ENCODE peak calls at places on chromosomes 7 and 10, in eight cellular contexts. S is endodermal cell, J is hepatocyte, F is left ventricle myocardium inferior, Y is brain microvascular endothelial cell, V is Peyer's patch, K is tibial nerve, E is IMR-90. L is an unnamed sample. For H3K27me3, the result is how much of the 10 kb centered on the place peaks cover.

GRCh38 chr10:118970770-118971169 is 58.7 kb upstream of the NANOS1 start:
- DNase-seq in V (no peak), J (no peak), E (no peak), S (peak), F (no peak), Y (no peak), K (no peak), L (no peak)

GRCh38 chr7:25060487-25061055 is 64.5 kb downstream of the CYCS start:
- DNase-seq in Y (no peak), S (no peak), E (no peak), F (no peak), J (no peak), V (no peak), K (no peak), L (no peak)

GRCh38 chr7:151503902-151504714 is 15.6 kb downstream of the RHEB start:
- DNase-seq in F (no peak), V (no peak), J (peak), S (no peak), K (no peak), Y (peak), E (peak), L (no peak)

GRCh38 chr10:118793545-118793944 is 38.8 kb upstream of the CACUL1 start:
- DNase-seq in J (no peak), Y (no peak), E (no peak), F (no peak), K (no peak), V (no peak), S (no peak), L (no peak)

GRCh38 chr7:5635461-5636445 is 145.7 kb downstream of the RNF216 start:
- DNase-seq in Y (no peak), E (no peak), S (no peak), F (no peak), K (no peak), J (no peak), V (no peak), L (no peak)

GRCh38 chr7:95915731-95916130 is 143.4 kb downstream of the DYNC1I1 start:
- DNase-seq in V (no peak), K (no peak), J (no peak), F (no peak), Y (no peak), S (no peak), E (no peak), L (no peak)

GRCh38 chr7:41758321-41758720 is 55.4 kb upstream of the INHBA start:
- DNase-seq in S (no peak), E (no peak), V (no peak), K (no peak), F (no peak), J (no peak), Y (no peak), L (no peak)

GRCh38 chr10:86779267-86780017 is 23.0 kb downstream of the BMPR1A start:
- DNase-seq in J (no peak), Y (no peak), V (no peak), E (peak), K (no peak), F (no peak), S (no peak), L (no peak)

GRCh38 chr10:47164126-47164799 is 135.7 kb upstream of the GDF10 start:
- DNase-seq in S (no peak), F (no peak), E (peak), K (no peak), Y (peak), J (no peak), V (no peak), L (no peak)

GRCh38 chr7:70657532-70657931 is 474.4 kb upstream of the GALNT17 start:
- DNase-seq in Y (no peak), F (no peak), K (no peak), S (no peak), E (no peak), V (no peak), J (no peak), L (no peak)

GRCh38 chr7:50660040-50660829 is 95.0 kb upstream of the DDC start:
- DNase-seq in Y (no peak), J (no peak), F (no peak), V (peak), S (peak), K (no peak), E (no peak), L (no peak)

GRCh38 chr10:80407836-80408197 is 534 bp upstream of the PRXL2A start:
- DNase-seq in V (no peak), F (no peak), S (peak), Y (no peak), E (no peak), K (no peak), J (peak), L (no peak)

GRCh38 chr7:46930336-46930735 is 651.6 kb downstream of the TNS3 start:
- DNase-seq in V (no peak), E (peak), F (no peak), K (no peak), S (no peak), J (peak), Y (peak), L (no peak)

GRCh38 chr10:81876253-81876731 is 1.3 kb downstream of the NRG3 start:
- DNase-seq in F (no peak), V (no peak), Y (no peak), J (peak), S (peak), E (no peak), K (no peak), L (no peak)

GRCh38 chr7:108292541-108292940 is 162.4 kb upstream of the LAMB4 start:
- DNase-seq in S (no peak), J (no peak), Y (no peak), K (no peak), E (no peak), F (no peak), V (no peak), L (no peak)

GRCh38 chr7:103296901-103297836 is at the start of gene PMPCB:
- DNase-seq in V (peak), K (peak), S (peak), Y (peak), J (peak), E (peak), F (peak), L (peak)

GRCh38 chr7:152336754-152337368 is 98.9 kb downstream of the KMT2C start:
- DNase-seq in F (no peak), V (peak), S (peak), K (no peak), Y (peak), E (peak), J (peak), L (no peak)

GRCh38 chr7:102302025-102302424 is 15.4 kb downstream of the SH2B2 start:
- DNase-seq in F (no peak), V (no peak), Y (no peak), S (no peak), J (no peak), K (no peak), E (no peak), L (no peak)

GRCh38 chr7:36749282-36749960 is 25.1 kb upstream of the AOAH start:
- DNase-seq in F (no peak), K (no peak), J (peak), Y (peak), E (peak), V (no peak), S (no peak), L (no peak)

GRCh38 chr7:22985436-22985835 is 28.5 kb downstream of the HYCC1 start:
- DNase-seq in K (no peak), Y (no peak), E (no peak), F (no peak), S (no peak), J (no peak), V (no peak), L (no peak)

GRCh38 chr10:77351386-77351785 is 286.2 kb downstream of the KCNMA1 start:
- DNase-seq in J (no peak), K (no peak), S (no peak), Y (peak), F (no peak), E (peak), V (no peak), L (no peak)

GRCh38 chr10:59512951-59513350 is 150.6 kb upstream of the FAM13C start:
- DNase-seq in S (no peak), K (no peak), F (no peak), V (no peak), E (no peak), J (no peak), Y (no peak), L (no peak)

GRCh38 chr7:116834815-116835533 is 27.4 kb upstream of the CAPZA2 start:
- DNase-seq in E (peak), K (no peak), Y (peak), S (no peak), J (peak), F (peak), V (no peak), L (no peak)

GRCh38 chr10:15169555-15170407 is 1.3 kb upstream of the NMT2 start:
- DNase-seq in J (no peak), E (no peak), V (peak), Y (no peak), F (no peak), K (no peak), S (no peak), L (no peak)
- H3K27ac ChIP-seq in J (peak), E (no peak), V (peak), Y (no peak), F (peak), K (peak), S (no peak), L (peak)

DNA sequence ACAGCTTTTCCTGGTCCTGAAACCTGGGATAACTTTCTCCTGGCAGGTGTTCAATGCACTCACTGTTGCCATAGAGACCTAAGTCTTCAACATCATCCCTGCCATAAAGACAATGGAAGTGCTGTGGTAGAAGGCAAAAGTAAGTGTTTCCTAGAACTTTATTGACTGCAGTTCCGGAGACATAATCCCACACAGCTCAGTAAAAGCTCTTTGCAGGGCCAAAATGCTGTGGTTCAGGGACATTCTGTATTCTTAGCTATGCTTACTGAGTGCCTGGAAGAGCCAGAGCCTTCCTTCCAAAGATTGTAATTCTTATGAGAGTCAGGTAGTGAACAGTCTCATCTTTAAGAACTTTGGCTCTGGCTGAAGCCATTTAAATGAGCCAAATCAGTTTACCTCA is 5.3 kb downstream of the WIPF3 start:
- DNase-seq in Y (no peak), F (no peak), S (no peak), K (no peak), E (no peak), V (no peak), J (peak), L (no peak)
- H3K27me3 ChIP-seq in Y (under half), F (under half), S (under half), K (under half), E (under half), V (under half), J (under half), L (under half)

GRCh38 chr10:57921140-57921539 is 346.6 kb downstream of the IPMK start:
- DNase-seq in Y (no peak), S (no peak), J (no peak), K (no peak), V (no peak), F (no peak), E (no peak), L (no peak)

GRCh38 chr10:57919864-57920263 is 347.8 kb downstream of the IPMK start:
- DNase-seq in E (no peak), J (no peak), K (no peak), Y (no peak), S (no peak), F (no peak), V (no peak), L (no peak)

GRCh38 chr10:57917019-57917418 is 350.7 kb downstream of the IPMK start:
- DNase-seq in J (no peak), F (no peak), E (no peak), S (no peak), V (no peak), K (no peak), Y (no peak), L (no peak)
- H3K27ac ChIP-seq in J (no peak), F (no peak), E (no peak), S (no peak), V (no peak), K (no peak), Y (no peak), L (no peak)

DNA sequence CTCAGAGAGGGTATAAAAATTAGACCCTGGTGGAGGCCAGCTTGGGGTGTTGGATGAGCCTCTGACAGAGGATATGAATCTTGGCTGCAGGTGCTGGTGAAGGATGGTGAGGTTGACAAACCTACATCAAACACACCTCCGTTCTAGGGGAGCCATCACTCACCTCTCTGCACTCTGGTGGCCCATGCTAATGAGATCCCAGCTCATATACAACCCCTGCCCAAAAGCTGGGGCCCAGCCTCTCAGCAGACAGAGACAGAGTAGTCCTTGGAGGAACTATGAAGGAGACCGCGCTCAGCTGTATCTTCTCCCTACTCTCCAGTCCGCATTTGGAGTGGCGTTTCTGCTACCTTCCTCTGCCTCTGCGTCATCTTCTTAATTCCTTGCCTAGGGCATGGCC is 83.1 kb upstream of the SORCS3 start:
- DNase-seq in V (no peak), K (no peak), F (no peak), E (no peak), J (no peak), Y (no peak), S (peak), L (no peak)
- H3K27me3 ChIP-seq in V (under half), K (under half), F (under half), E (under half), J (under half), Y (under half), S (under half), L (under half)

DNA sequence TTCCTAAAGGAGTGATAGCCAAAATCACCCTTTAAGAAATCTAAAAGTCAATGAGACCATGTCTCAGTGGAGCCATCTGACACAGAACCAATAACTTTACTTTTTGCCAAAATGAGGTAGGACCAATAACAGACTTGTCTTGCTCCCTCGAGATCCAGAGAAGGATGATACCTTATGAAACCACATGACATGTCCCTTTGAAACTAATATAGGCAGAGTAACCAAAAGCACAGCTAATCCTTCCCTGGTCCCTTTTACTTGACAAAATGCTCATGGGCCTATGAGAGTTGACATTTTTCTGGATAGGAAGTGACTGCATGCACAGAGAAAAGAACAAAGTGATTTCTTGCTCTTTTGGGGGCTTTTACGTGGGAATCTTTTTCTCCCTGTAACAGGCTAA is 87.7 kb downstream of the ARMH3 start:
- DNase-seq in J (no peak), S (no peak), V (no peak), E (no peak), F (no peak), K (no peak), Y (no peak), L (no peak)
- H3K27ac ChIP-seq in J (peak), S (no peak), V (no peak), E (no peak), F (peak), K (no peak), Y (no peak), L (no peak)

GRCh38 chr10:110649652-110650264 is 5.6 kb downstream of the RBM20 start:
- DNase-seq in Y (no peak), S (no peak), V (no peak), E (no peak), K (no peak), J (no peak), F (no peak), L (no peak)

GRCh38 chr10:110648743-110649651 is 4.9 kb downstream of the RBM20 start:
- DNase-seq in E (peak), Y (peak), F (no peak), J (no peak), S (no peak), K (no peak), V (no peak), L (no peak)

GRCh38 chr10:110644598-110645462 is 694 bp downstream of the RBM20 start:
- DNase-seq in F (no peak), E (no peak), K (no peak), V (no peak), S (peak), J (no peak), Y (no peak), L (no peak)

GRCh38 chr10:110646417-110647135 is 2.4 kb downstream of the RBM20 start:
- DNase-seq in K (no peak), F (no peak), Y (no peak), J (no peak), V (no peak), S (no peak), E (no peak), L (no peak)

GRCh38 chr10:110647136-110647430 is 2.9 kb downstream of the RBM20 start:
- DNase-seq in J (no peak), E (peak), F (no peak), Y (no peak), V (no peak), S (no peak), K (no peak), L (no peak)
- H3K27me3 ChIP-seq in J (half or more), E (under half), F (half or more), Y (under half), V (under half), S (under half), K (half or more), L (half or more)